ENCODE peak calls at places on chromosome 20, in four cellular contexts. G, W, A and N are unnamed samples.

GRCh38 chr20:62702886-62703852 is 5.5 kb upstream of the NTSR1 start:
- DNase-seq in G (no peak), W (no peak), A (no peak), N (no peak)

GRCh38 chr20:51385941-51386530 is 156.5 kb downstream of the NFATC2 start:
- DNase-seq in G (no peak), W (peak; percentile 56), A (peak; percentile 30), N (peak; percentile 53)

GRCh38 chr20:5729348-5729747 is 20.9 kb upstream of the SHLD1 start:
- DNase-seq in G (no peak), W (no peak), A (no peak), N (no peak)

GRCh38 chr20:49426873-49427272 is 55.6 kb downstream of the KCNB1 start:
- DNase-seq in G (no peak), W (no peak), A (no peak), N (no peak)

GRCh38 chr20:19368351-19368750 is 155.9 kb downstream of the SLC24A3 start:
- DNase-seq in G (no peak), W (no peak), A (no peak), N (no peak)

GRCh38 chr20:23519556-23519955 is 28.6 kb downstream of the CST8 start:
- DNase-seq in G (no peak), W (no peak), A (no peak), N (no peak)

GRCh38 chr20:22805219-22805618 is 220.8 kb upstream of the FOXA2 start:
- DNase-seq in G (no peak), W (no peak), A (no peak), N (peak; percentile 30)

GRCh38 chr20:47220161-47220582 is 136.3 kb downstream of the ZMYND8 start:
- DNase-seq in G (no peak), W (peak; percentile 61), A (peak; percentile 51), N (peak; percentile 67)

GRCh38 chr20:5642155-5642981 is 107.8 kb upstream of the SHLD1 start:
- DNase-seq in G (no peak), W (no peak), A (no peak), N (no peak)

GRCh38 chr20:37833172-37833915 is 69.6 kb upstream of the VSTM2L start:
- DNase-seq in G (no peak), W (no peak), A (no peak), N (no peak)

GRCh38 chr20:64161595-64162238 is 2.5 kb upstream of the MYT1 start:
- DNase-seq in G (no peak), W (no peak), A (peak; percentile 83), N (peak; percentile 86)

GRCh38 chr20:35443003-35443402 is 5.0 kb upstream of the GDF5 start:
- DNase-seq in G (no peak), W (peak; percentile 57), A (no peak), N (no peak)

GRCh38 chr20:40651121-40651520 is 37.9 kb downstream of the MAFB start:
- DNase-seq in G (no peak), W (no peak), A (no peak), N (no peak)

GRCh38 chr20:11080776-11081406 is 407.1 kb upstream of the JAG1 start:
- DNase-seq in G (no peak), W (no peak), A (no peak), N (no peak)

DNA sequence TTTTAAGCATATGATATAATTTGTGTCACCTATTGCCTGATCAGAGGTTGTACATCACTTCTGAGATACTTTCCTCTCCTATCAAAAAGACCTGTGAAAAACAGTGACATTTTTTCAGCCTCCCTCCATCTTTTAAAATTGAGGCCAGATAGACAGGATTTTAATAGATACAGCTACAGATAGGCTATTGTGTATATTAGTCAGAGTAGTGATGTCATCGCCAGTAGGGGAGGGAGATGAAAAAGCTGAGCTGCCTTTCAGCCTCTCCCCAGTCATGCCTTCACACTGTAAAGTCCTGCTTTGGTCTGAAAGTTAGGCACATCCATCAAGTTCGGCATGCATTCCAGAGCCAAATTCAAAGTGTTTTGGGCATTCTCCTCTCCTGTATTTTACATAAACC is 7.9 kb upstream of the PABPC1L start:
- DNase-seq in G (no peak), W (no peak), A (peak; percentile 24), N (no peak)
- TF ChIP-seq USF1 in G (no peak), W (no peak), A (no peak), N (no peak)

GRCh38 chr20:59515013-59515905 is 89.1 kb upstream of the PHACTR3 start:
- DNase-seq in G (no peak), W (peak; percentile 89), A (peak; percentile 63), N (peak; percentile 91)

GRCh38 chr20:59519707-59520014 is 84.7 kb upstream of the PHACTR3 start:
- DNase-seq in G (no peak), W (no peak), A (no peak), N (no peak)

GRCh38 chr20:59520814-59521213 is 83.5 kb upstream of the PHACTR3 start:
- DNase-seq in G (no peak), W (no peak), A (no peak), N (no peak)

GRCh38 chr20:59515906-59516209 is 88.5 kb upstream of the PHACTR3 start:
- DNase-seq in G (no peak), W (no peak), A (no peak), N (no peak)

GRCh38 chr20:59518881-59519706 is 85.2 kb upstream of the PHACTR3 start:
- DNase-seq in G (no peak), W (peak; percentile 73), A (peak; percentile 54), N (peak; percentile 54)
- TF ChIP-seq USF1 in G (no peak), W (no peak), A (no peak), N (no peak)

DNA sequence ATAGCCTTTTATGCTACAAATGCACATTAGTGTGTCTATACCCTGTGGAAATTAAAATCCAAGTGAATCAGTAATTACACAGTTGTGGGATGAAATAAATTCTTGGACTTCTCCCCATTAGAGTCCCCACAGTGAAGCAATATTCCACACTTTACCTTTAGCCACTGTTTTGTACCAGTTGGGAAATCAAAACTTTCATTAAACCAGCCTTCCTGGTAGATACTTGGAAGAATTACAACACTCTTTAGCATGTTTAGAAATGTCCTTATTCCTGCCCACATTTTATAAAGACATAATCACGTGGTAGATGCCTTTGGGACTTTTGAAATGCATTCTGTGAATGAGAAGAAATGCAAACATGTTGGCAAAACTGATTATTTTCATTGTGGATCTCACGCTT is 49.0 kb upstream of the ANKEF1 start:
- DNase-seq in G (no peak), W (no peak), A (no peak), N (no peak)
- TF ChIP-seq USF1 in G (no peak), W (no peak), A (no peak), N (no peak)

DNA sequence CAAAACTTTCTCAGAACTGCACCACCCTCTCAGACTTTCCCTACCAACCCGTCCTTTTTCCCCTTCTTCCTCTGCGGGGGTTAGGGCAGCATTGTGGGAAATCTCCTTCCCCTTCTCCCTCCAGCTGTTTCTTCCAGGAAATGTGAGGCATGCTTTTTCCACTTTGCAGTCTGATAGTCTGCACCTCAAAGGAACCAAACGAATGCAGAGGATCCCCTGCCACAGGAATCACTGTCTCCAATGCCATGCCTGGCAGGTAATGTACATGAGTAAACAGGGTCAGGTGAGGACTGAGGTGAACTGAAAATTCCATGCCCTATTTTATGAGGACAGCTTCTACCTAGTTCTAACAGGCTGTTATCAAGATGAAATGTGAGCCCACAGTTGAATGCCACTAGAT is 218.4 kb downstream of the BCAS1 start:
- DNase-seq in G (no peak), W (no peak), A (no peak), N (no peak)
- TF ChIP-seq USF1 in G (no peak), W (no peak), A (no peak), N (no peak)

GRCh38 chr20:44694159-44694558 is 21.0 kb upstream of the CCN5 start:
- DNase-seq in G (no peak), W (no peak), A (no peak), N (no peak)

GRCh38 chr20:44693625-44694024 is 21.5 kb upstream of the CCN5 start:
- DNase-seq in G (no peak), W (no peak), A (no peak), N (no peak)

GRCh38 chr20:44696315-44696714 is 18.9 kb upstream of the CCN5 start:
- DNase-seq in G (no peak), W (no peak), A (no peak), N (no peak)

GRCh38 chr20:44692932-44693476 is 22.2 kb upstream of the CCN5 start:
- DNase-seq in G (no peak), W (no peak), A (no peak), N (no peak)

DNA sequence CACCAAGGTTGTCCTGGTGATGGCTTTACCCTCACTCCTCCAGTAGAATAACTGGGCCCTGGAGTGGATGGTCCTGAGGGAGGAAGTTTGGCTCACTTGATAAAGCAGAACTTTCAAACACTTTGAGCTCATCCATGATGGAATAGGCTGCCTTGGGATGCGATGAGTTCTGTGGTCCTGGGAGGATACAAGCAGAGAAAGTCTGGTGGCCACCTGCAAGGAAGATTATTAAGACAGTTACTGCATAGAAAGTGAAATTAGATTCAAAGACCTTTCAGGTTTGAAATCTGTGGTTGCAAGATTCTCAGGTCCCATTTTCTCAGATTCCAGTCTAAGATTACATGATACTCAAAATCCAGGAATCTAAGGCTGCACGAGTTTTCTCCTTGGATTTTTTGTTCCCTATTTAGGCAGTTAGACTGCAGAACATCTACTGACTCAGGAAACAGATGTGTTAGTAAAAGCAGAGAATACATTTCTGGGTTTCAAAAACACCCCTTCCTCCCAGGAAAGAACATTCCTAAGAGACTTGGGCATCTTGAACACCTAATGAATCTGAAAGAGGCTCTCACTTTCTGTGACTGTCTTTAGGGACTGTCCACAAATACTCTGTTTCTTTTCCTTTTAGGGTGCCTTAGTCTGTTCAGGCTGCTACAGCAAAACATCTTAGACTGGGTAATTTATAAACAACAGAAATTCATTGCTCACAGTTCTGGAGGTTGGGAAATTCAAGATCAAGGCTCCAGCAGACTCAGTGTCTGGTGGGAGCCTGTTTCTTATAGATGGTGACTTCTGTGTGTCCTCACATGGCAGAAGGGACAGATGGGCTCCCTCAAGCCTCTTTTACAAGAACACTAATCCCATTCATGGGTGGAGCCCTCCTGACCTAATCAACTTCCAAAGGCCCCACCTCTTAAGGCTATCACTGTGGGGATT is 19.6 kb upstream of the CCN5 start:
- DNase-seq in G (no peak), W (no peak), A (no peak), N (no peak)
- TF ChIP-seq USF1 in G (no peak), W (no peak), A (no peak), N (no peak)